ENCODE peak calls at places on chromosome 12, in four cellular contexts. O is NB4, P is HCT116, Q is ovary. V is an unnamed sample.

GRCh38 chr12:20370001-20370381 is 1.7 kb downstream of the PDE3A start:
- DNase-seq in Q (peak; percentile 40), P (no peak), O (no peak), V (no peak)

GRCh38 chr12:66438601-66439000 is 136.3 kb downstream of the HELB start:
- DNase-seq in O (no peak), P (no peak), Q (no peak), V (no peak)

GRCh38 chr12:6114476-6114870 is 10.0 kb downstream of the VWF start:
- DNase-seq in O (no peak), P (no peak), Q (no peak), V (no peak)

GRCh38 chr12:75870878-75871277 is 160.7 kb downstream of the PHLDA1 start:
- DNase-seq in O (no peak), P (no peak), Q (no peak), V (no peak)

GRCh38 chr12:117162649-117163048 is 27.6 kb downstream of the FBXO21 start:
- DNase-seq in O (no peak), P (no peak), Q (no peak), V (no peak)

GRCh38 chr12:122076743-122077495 is 1.6 kb upstream of the MLXIP start:
- DNase-seq in P (no peak), Q (peak; percentile 31), O (no peak), V (no peak)

GRCh38 chr12:54220567-54220966 is 31.8 kb upstream of the SMUG1 start:
- DNase-seq in O (no peak), Q (no peak), P (no peak), V (no peak)

GRCh38 chr12:49187184-49187583 is 1.7 kb downstream of the TUBA1A start:
- DNase-seq in Q (peak; percentile 37), P (no peak), O (no peak), V (no peak)

GRCh38 chr12:127588224-127588623 is 678.7 kb upstream of the TMEM132C start:
- DNase-seq in Q (no peak), O (no peak), P (no peak), V (no peak)

GRCh38 chr12:57151741-57152407 is 4.5 kb upstream of the LRP1-AS start:
- DNase-seq in Q (peak; percentile 85), O (no peak), P (no peak), V (no peak)

GRCh38 chr12:22047495-22047894 is 1.5 kb downstream of the CMAS start:
- DNase-seq in Q (no peak), O (no peak), P (no peak), V (no peak)
- H3K4me3 ChIP-seq in Q (no peak overlapping the region), O (peak overlapping the region; percentile 83), P (peak overlapping the region; percentile 92), V (no peak overlapping the region)

DNA sequence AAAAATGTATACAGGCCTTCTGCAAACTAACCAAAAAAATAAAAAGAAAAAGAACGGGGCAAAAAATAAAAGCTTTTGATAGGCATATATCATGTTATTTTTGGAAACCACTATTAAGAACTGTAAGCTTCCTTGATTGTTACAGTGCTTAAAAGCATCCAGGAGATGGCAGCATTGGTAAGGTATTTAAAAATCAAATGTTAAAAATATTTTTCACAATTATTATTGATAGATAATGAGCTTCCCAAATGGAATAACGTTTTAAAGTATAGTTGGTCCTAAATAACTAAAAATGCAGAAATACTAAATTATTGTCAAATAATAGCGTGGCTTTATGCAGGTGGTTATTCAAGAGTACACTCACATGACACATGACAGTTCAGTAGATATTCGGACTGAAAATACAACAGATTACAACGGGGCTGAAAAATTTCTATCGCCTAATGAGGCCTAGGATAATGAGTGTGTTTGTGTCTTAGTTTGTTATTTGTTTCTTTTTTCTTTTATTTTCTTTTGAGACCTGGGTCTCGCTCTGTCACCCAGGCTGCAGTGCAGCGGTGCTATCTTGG is 127.2 kb upstream of the ATF7IP start:
- DNase-seq in O (peak; percentile 40), Q (no peak), P (no peak), V (no peak)
- TF ChIP-seq CTCF in O (peak; percentile 24), Q (peak; percentile 52), P (peak; percentile 61), V (peak; percentile 60)

GRCh38 chr12:131609762-131610161 is 101.1 kb upstream of the SFSWAP start:
- DNase-seq in O (no peak), Q (no peak), P (no peak), V (no peak)

GRCh38 chr12:131610181-131610580 is 100.7 kb upstream of the SFSWAP start:
- DNase-seq in P (no peak), O (no peak), Q (no peak), V (no peak)

GRCh38 chr12:131606218-131606899 is 104.5 kb upstream of the SFSWAP start:
- DNase-seq in Q (no peak), P (no peak), O (peak; percentile 81), V (no peak)

GRCh38 chr12:131608740-131609665 is 101.9 kb upstream of the SFSWAP start:
- DNase-seq in P (peak; percentile 43), O (peak; percentile 78), Q (peak; percentile 68), V (no peak)

GRCh38 chr12:131607658-131608447 is 103.0 kb upstream of the SFSWAP start:
- DNase-seq in O (no peak), Q (no peak), P (no peak), V (no peak)
- H3K4me3 ChIP-seq in O (no peak overlapping the region), Q (no peak overlapping the region), P (no peak overlapping the region), V (no peak overlapping the region)

GRCh38 chr12:30823140-30823669 is 68.5 kb upstream of the CAPRIN2 start:
- DNase-seq in P (no peak), Q (peak; percentile 38), O (peak; percentile 52), V (no peak)

GRCh38 chr12:30823764-30824163 is 69.0 kb upstream of the CAPRIN2 start:
- DNase-seq in P (no peak), Q (no peak), O (no peak), V (no peak)

GRCh38 chr12:30824311-30824710 is 69.6 kb upstream of the CAPRIN2 start:
- DNase-seq in Q (no peak), O (no peak), P (no peak), V (no peak)

GRCh38 chr12:30820406-30820946 is 65.7 kb upstream of the CAPRIN2 start:
- DNase-seq in O (no peak), P (no peak), Q (no peak), V (no peak)

DNA sequence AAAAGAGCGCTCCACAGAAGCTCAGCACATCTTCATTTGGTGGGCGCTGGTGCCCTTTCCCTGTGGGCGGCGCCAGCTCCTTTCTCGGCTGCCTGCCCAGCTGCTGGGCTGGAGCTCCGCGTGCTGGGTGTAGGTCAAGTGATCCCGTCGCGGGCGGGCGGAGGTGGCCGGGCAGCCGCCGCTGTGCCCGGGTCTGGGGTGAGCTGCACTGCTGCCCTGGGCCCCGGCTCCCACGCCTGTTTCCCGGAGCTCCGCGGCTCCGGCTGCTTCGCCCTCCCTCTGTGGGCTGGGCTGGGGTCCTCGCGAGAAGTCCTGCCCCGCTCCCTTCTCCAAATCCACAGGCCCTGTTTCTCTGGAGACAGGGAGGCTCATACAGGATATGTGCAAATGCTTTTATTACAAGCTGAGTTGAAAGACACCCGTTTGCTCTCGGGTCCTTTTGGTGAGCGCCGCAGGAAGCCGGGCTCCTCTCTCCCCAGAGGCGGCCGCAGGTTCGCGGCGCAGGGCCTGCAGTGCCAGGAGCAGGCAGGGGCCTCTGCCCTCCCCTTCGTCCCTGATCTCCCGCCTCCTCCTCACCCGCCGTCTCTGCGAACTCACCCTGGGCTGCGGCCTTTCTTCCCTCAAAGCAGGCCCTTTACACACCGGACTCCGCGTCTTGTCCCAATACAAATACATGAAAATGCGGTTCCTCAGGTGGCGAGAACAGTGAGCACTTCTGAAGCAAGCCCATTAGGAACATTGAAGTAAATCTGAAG is 67.8 kb upstream of the CAPRIN2 start:
- DNase-seq in O (peak; percentile 75), P (no peak), Q (peak; percentile 76), V (no peak)
- TF ChIP-seq CTCF in O (peak; percentile 12), P (no peak), Q (no peak), V (no peak)

GRCh38 chr12:55636853-55637252 is at the start of gene OR10P1:
- DNase-seq in O (no peak), P (no peak), Q (no peak), V (no peak)
- H3K4me3 ChIP-seq in O (no peak within 1 kb of the TSS), P (no peak within 1 kb of the TSS), Q (no peak within 1 kb of the TSS), V (no peak within 1 kb of the TSS)

DNA sequence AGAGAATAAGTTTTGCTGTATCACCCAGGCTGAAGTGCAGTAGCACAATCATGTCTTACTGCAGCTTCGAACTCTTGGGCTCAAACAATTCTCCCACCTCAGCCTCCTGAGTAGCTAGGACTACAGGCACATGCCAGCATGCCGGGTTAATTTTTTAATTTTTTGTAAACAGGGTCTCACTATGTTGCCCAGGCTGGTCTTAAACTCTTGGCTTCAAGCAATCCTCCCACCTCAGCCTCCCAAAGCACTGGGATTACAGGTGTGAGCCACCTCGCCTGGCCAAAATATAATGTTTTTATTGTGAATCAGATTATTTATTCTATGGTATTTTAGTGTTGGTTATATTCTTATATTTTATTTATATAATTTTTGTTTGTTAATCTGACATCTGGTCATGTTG is 3.8 kb upstream of the ZNF740 start:
- DNase-seq in O (no peak), P (no peak), Q (no peak), V (no peak)
- TF ChIP-seq CTCF in O (no peak), P (no peak), Q (no peak), V (no peak)

DNA sequence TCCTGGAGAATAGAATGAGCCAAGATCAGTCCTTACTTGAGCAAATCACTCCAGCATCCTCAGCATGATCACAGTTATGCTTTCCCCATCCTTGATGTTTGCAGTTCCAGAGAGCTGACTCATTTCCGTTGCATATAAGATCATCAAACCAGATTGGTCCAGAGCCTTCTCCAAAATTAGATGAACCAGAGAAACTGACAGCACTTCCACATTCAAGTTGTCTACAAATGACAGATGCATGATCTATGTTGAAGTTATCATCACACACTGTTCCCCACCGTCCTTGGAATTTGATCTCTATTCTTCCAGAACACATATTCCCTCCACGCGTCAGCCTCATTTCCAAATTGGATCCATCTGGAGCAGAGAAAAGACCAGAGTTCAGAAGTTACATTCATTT is 4.7 kb downstream of the CD163 start:
- DNase-seq in Q (no peak), P (no peak), O (peak; percentile 33), V (no peak)
- H3K4me3 ChIP-seq in Q (no peak overlapping the region), P (no peak overlapping the region), O (no peak overlapping the region), V (no peak overlapping the region)

GRCh38 chr12:132439333-132439904 is 50.5 kb upstream of the FBRSL1 start:
- DNase-seq in O (peak; percentile 73), P (no peak), Q (no peak), V (no peak)
- TF ChIP-seq CTCF in O (peak; percentile 51), P (no peak), Q (no peak), V (no peak)

DNA sequence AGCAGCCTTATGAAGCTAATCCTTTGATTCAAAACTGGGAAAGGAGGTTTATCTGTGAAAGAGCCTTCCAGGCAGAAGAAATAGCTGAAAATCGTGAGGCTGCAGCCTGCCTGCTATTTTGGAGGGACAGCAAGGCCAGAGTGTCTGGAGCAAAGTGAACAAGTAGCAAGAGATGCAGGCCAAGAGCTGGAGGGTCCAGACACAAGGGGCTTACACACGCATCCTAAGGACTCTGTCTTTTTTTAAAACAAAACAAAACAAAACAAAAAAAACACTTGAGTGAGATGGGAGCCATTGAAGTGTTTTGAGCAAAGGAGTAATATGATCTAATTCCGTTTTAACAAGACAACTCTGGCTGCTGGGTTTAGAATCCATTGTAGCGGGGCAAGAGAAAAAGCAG is 76.4 kb upstream of the BCAT1 start:
- DNase-seq in P (no peak), Q (no peak), O (no peak), V (no peak)
- H3K4me3 ChIP-seq in P (no peak overlapping the region), Q (no peak overlapping the region), O (no peak overlapping the region), V (no peak overlapping the region)

V was measured in LNCaP clone FGC.